ENCODE peak calls at places on chromosomes 11 and 22, in ten cellular contexts. One of them, this sample, is unnamed.

GRCh38 chr22:43057641-43058040 is 31.6 kb downstream of the TTLL1 start:
- DNase-seq in H9: no peak
- DNase-seq in psoas muscle: no peak
- DNase-seq in Peyer's patch: no peak
- DNase-seq in pancreas: peak
- DNase-seq in C1 segment of cervical spinal cord: no peak
- DNase-seq in activated T-cell treated with anti-CD3 and anti-CD28 coated beads for 1 hour: no peak
- DNase-seq in activated CD4-positive, alpha-beta T cell treated with anti-CD3 and anti-CD28 coated beads for 4 hours: no peak
- DNase-seq in neural crest cell: no peak
- DNase-seq in H7: no peak
- DNase-seq in this sample: no peak

GRCh38 chr22:25643232-25644000 is 78.9 kb downstream of the GRK3 start:
- DNase-seq in H9: no peak
- DNase-seq in psoas muscle: no peak
- DNase-seq in Peyer's patch: no peak
- DNase-seq in pancreas: no peak
- DNase-seq in C1 segment of cervical spinal cord: no peak
- DNase-seq in activated T-cell treated with anti-CD3 and anti-CD28 coated beads for 1 hour: no peak
- DNase-seq in activated CD4-positive, alpha-beta T cell treated with anti-CD3 and anti-CD28 coated beads for 4 hours: no peak
- DNase-seq in neural crest cell: no peak
- DNase-seq in H7: no peak
- DNase-seq in this sample: no peak

GRCh38 chr11:62401356-62401755 is 17.5 kb upstream of the SCGB1A1 start:
- DNase-seq in H9: no peak
- DNase-seq in psoas muscle: no peak
- DNase-seq in Peyer's patch: no peak
- DNase-seq in pancreas: no peak
- DNase-seq in C1 segment of cervical spinal cord: no peak
- DNase-seq in activated T-cell treated with anti-CD3 and anti-CD28 coated beads for 1 hour: no peak
- DNase-seq in activated CD4-positive, alpha-beta T cell treated with anti-CD3 and anti-CD28 coated beads for 4 hours: no peak
- DNase-seq in neural crest cell: no peak
- DNase-seq in H7: no peak
- DNase-seq in this sample: no peak

GRCh38 chr11:120205596-120206161 is 5.2 kb upstream of the OAF start:
- DNase-seq in H9: no peak
- DNase-seq in psoas muscle: no peak
- DNase-seq in Peyer's patch: no peak
- DNase-seq in pancreas: no peak
- DNase-seq in C1 segment of cervical spinal cord: no peak
- DNase-seq in activated T-cell treated with anti-CD3 and anti-CD28 coated beads for 1 hour: no peak
- DNase-seq in activated CD4-positive, alpha-beta T cell treated with anti-CD3 and anti-CD28 coated beads for 4 hours: no peak
- DNase-seq in neural crest cell: no peak
- DNase-seq in H7: no peak
- DNase-seq in this sample: no peak

GRCh38 chr11:1917523-1918435 is 1.7 kb upstream of the TNNT3 start:
- DNase-seq in H9: peak
- DNase-seq in psoas muscle: peak
- DNase-seq in Peyer's patch: peak
- DNase-seq in pancreas: no peak
- DNase-seq in C1 segment of cervical spinal cord: no peak
- DNase-seq in activated T-cell treated with anti-CD3 and anti-CD28 coated beads for 1 hour: no peak
- DNase-seq in activated CD4-positive, alpha-beta T cell treated with anti-CD3 and anti-CD28 coated beads for 4 hours: no peak
- DNase-seq in neural crest cell: no peak
- DNase-seq in H7: peak
- DNase-seq in this sample: no peak

GRCh38 chr22:42553475-42554361 is at the start of gene SERHL2:
- DNase-seq in H9: peak
- DNase-seq in psoas muscle: peak
- DNase-seq in Peyer's patch: peak
- DNase-seq in pancreas: peak
- DNase-seq in C1 segment of cervical spinal cord: peak
- DNase-seq in activated T-cell treated with anti-CD3 and anti-CD28 coated beads for 1 hour: peak
- DNase-seq in activated CD4-positive, alpha-beta T cell treated with anti-CD3 and anti-CD28 coated beads for 4 hours: peak
- DNase-seq in neural crest cell: peak
- DNase-seq in H7: peak
- DNase-seq in this sample: peak

GRCh38 chr11:64490562-64491216 is 100.3 kb upstream of the SLC22A12 start:
- DNase-seq in H9: no peak
- DNase-seq in psoas muscle: no peak
- DNase-seq in Peyer's patch: no peak
- DNase-seq in pancreas: no peak
- DNase-seq in C1 segment of cervical spinal cord: no peak
- DNase-seq in activated T-cell treated with anti-CD3 and anti-CD28 coated beads for 1 hour: no peak
- DNase-seq in activated CD4-positive, alpha-beta T cell treated with anti-CD3 and anti-CD28 coated beads for 4 hours: no peak
- DNase-seq in neural crest cell: no peak
- DNase-seq in H7: no peak
- DNase-seq in this sample: no peak

GRCh38 chr11:130609121-130610035 is 160.9 kb downstream of the ADAMTS15 start:
- DNase-seq in H9: peak
- DNase-seq in psoas muscle: peak
- DNase-seq in Peyer's patch: no peak
- DNase-seq in pancreas: peak
- DNase-seq in C1 segment of cervical spinal cord: no peak
- DNase-seq in activated T-cell treated with anti-CD3 and anti-CD28 coated beads for 1 hour: no peak
- DNase-seq in activated CD4-positive, alpha-beta T cell treated with anti-CD3 and anti-CD28 coated beads for 4 hours: no peak
- DNase-seq in neural crest cell: no peak
- DNase-seq in H7: peak
- DNase-seq in this sample: no peak

GRCh38 chr11:75463106-75463774 is 30.2 kb upstream of the KLHL35 start:
- DNase-seq in H9: no peak
- DNase-seq in psoas muscle: no peak
- DNase-seq in Peyer's patch: no peak
- DNase-seq in pancreas: no peak
- DNase-seq in C1 segment of cervical spinal cord: no peak
- DNase-seq in activated T-cell treated with anti-CD3 and anti-CD28 coated beads for 1 hour: no peak
- DNase-seq in activated CD4-positive, alpha-beta T cell treated with anti-CD3 and anti-CD28 coated beads for 4 hours: no peak
- DNase-seq in neural crest cell: no peak
- DNase-seq in H7: no peak
- DNase-seq in this sample: no peak

GRCh38 chr11:66035653-66036333 is 9.5 kb upstream of the CATSPER1 start:
- DNase-seq in H9: no peak
- DNase-seq in psoas muscle: no peak
- DNase-seq in Peyer's patch: no peak
- DNase-seq in pancreas: no peak
- DNase-seq in C1 segment of cervical spinal cord: no peak
- DNase-seq in activated T-cell treated with anti-CD3 and anti-CD28 coated beads for 1 hour: no peak
- DNase-seq in activated CD4-positive, alpha-beta T cell treated with anti-CD3 and anti-CD28 coated beads for 4 hours: no peak
- DNase-seq in neural crest cell: no peak
- DNase-seq in H7: peak
- DNase-seq in this sample: no peak

GRCh38 chr11:2768471-2769408 is 68.9 kb upstream of the KCNQ1OT1 start:
- DNase-seq in H9: no peak
- DNase-seq in psoas muscle: no peak
- DNase-seq in Peyer's patch: peak
- DNase-seq in pancreas: peak
- DNase-seq in C1 segment of cervical spinal cord: no peak
- DNase-seq in activated T-cell treated with anti-CD3 and anti-CD28 coated beads for 1 hour: no peak
- DNase-seq in activated CD4-positive, alpha-beta T cell treated with anti-CD3 and anti-CD28 coated beads for 4 hours: no peak
- DNase-seq in neural crest cell: no peak
- DNase-seq in H7: no peak
- DNase-seq in this sample: no peak

GRCh38 chr11:59040607-59041006 is 45.5 kb upstream of the GLYATL1B start:
- DNase-seq in H9: no peak
- DNase-seq in psoas muscle: no peak
- DNase-seq in Peyer's patch: no peak
- DNase-seq in pancreas: no peak
- DNase-seq in C1 segment of cervical spinal cord: no peak
- DNase-seq in activated T-cell treated with anti-CD3 and anti-CD28 coated beads for 1 hour: no peak
- DNase-seq in activated CD4-positive, alpha-beta T cell treated with anti-CD3 and anti-CD28 coated beads for 4 hours: no peak
- DNase-seq in neural crest cell: no peak
- DNase-seq in H7: no peak
- DNase-seq in this sample: no peak

GRCh38 chr11:121482231-121483129 is 29.7 kb upstream of the SORL1-AS1 start:
- DNase-seq in H9: no peak
- DNase-seq in psoas muscle: no peak
- DNase-seq in Peyer's patch: no peak
- DNase-seq in pancreas: no peak
- DNase-seq in C1 segment of cervical spinal cord: peak
- DNase-seq in activated T-cell treated with anti-CD3 and anti-CD28 coated beads for 1 hour: peak
- DNase-seq in activated CD4-positive, alpha-beta T cell treated with anti-CD3 and anti-CD28 coated beads for 4 hours: peak
- DNase-seq in neural crest cell: no peak
- DNase-seq in H7: no peak
- DNase-seq in this sample: peak

GRCh38 chr22:46703166-46703995 is 34.7 kb downstream of the CERK start:
- DNase-seq in H9: no peak
- DNase-seq in psoas muscle: no peak
- DNase-seq in Peyer's patch: no peak
- DNase-seq in pancreas: no peak
- DNase-seq in C1 segment of cervical spinal cord: no peak
- DNase-seq in activated T-cell treated with anti-CD3 and anti-CD28 coated beads for 1 hour: no peak
- DNase-seq in activated CD4-positive, alpha-beta T cell treated with anti-CD3 and anti-CD28 coated beads for 4 hours: no peak
- DNase-seq in neural crest cell: no peak
- DNase-seq in H7: peak
- DNase-seq in this sample: no peak

GRCh38 chr11:77636738-77637344 is 753 bp downstream of the CLNS1A start:
- DNase-seq in H9: no peak
- DNase-seq in psoas muscle: no peak
- DNase-seq in Peyer's patch: no peak
- DNase-seq in pancreas: no peak
- DNase-seq in C1 segment of cervical spinal cord: no peak
- DNase-seq in activated T-cell treated with anti-CD3 and anti-CD28 coated beads for 1 hour: no peak
- DNase-seq in activated CD4-positive, alpha-beta T cell treated with anti-CD3 and anti-CD28 coated beads for 4 hours: no peak
- DNase-seq in neural crest cell: no peak
- DNase-seq in H7: peak
- DNase-seq in this sample: no peak

GRCh38 chr22:46033256-46034200 is 56.6 kb upstream of the WNT7B start:
- DNase-seq in H9: no peak
- DNase-seq in psoas muscle: no peak
- DNase-seq in Peyer's patch: no peak
- DNase-seq in pancreas: peak
- DNase-seq in C1 segment of cervical spinal cord: no peak
- DNase-seq in activated T-cell treated with anti-CD3 and anti-CD28 coated beads for 1 hour: no peak
- DNase-seq in activated CD4-positive, alpha-beta T cell treated with anti-CD3 and anti-CD28 coated beads for 4 hours: no peak
- DNase-seq in neural crest cell: no peak
- DNase-seq in H7: peak
- DNase-seq in this sample: no peak

GRCh38 chr11:121595717-121596156 is 143.0 kb upstream of the SORL1-AS1 start:
- DNase-seq in H9: no peak
- DNase-seq in psoas muscle: no peak
- DNase-seq in Peyer's patch: no peak
- DNase-seq in pancreas: no peak
- DNase-seq in C1 segment of cervical spinal cord: no peak
- DNase-seq in activated T-cell treated with anti-CD3 and anti-CD28 coated beads for 1 hour: no peak
- DNase-seq in activated CD4-positive, alpha-beta T cell treated with anti-CD3 and anti-CD28 coated beads for 4 hours: no peak
- DNase-seq in neural crest cell: no peak
- DNase-seq in H7: no peak
- DNase-seq in this sample: no peak

GRCh38 chr11:75311858-75312288 is 39.6 kb downstream of the ARRB1 start:
- DNase-seq in H9: no peak
- DNase-seq in psoas muscle: peak
- DNase-seq in Peyer's patch: peak
- DNase-seq in pancreas: no peak
- DNase-seq in C1 segment of cervical spinal cord: peak
- DNase-seq in activated T-cell treated with anti-CD3 and anti-CD28 coated beads for 1 hour: no peak
- DNase-seq in activated CD4-positive, alpha-beta T cell treated with anti-CD3 and anti-CD28 coated beads for 4 hours: no peak
- DNase-seq in neural crest cell: no peak
- DNase-seq in H7: peak
- DNase-seq in this sample: no peak

GRCh38 chr22:49600452-49600847 is 227.2 kb downstream of the BRD1 start:
- DNase-seq in H9: no peak
- DNase-seq in psoas muscle: peak
- DNase-seq in Peyer's patch: peak
- DNase-seq in pancreas: no peak
- DNase-seq in C1 segment of cervical spinal cord: no peak
- DNase-seq in activated T-cell treated with anti-CD3 and anti-CD28 coated beads for 1 hour: no peak
- DNase-seq in activated CD4-positive, alpha-beta T cell treated with anti-CD3 and anti-CD28 coated beads for 4 hours: no peak
- DNase-seq in neural crest cell: no peak
- DNase-seq in H7: peak
- DNase-seq in this sample: no peak

GRCh38 chr11:34250732-34251639 is 106.8 kb downstream of the ABTB2 start:
- DNase-seq in H9: peak
- DNase-seq in psoas muscle: peak
- DNase-seq in Peyer's patch: peak
- DNase-seq in pancreas: no peak
- DNase-seq in C1 segment of cervical spinal cord: no peak
- DNase-seq in activated T-cell treated with anti-CD3 and anti-CD28 coated beads for 1 hour: peak
- DNase-seq in activated CD4-positive, alpha-beta T cell treated with anti-CD3 and anti-CD28 coated beads for 4 hours: peak
- DNase-seq in neural crest cell: peak
- DNase-seq in H7: peak
- DNase-seq in this sample: peak

GRCh38 chr11:32947985-32948384 is 55.4 kb downstream of the QSER1 start:
- DNase-seq in H9: no peak
- DNase-seq in psoas muscle: no peak
- DNase-seq in Peyer's patch: no peak
- DNase-seq in pancreas: no peak
- DNase-seq in C1 segment of cervical spinal cord: no peak
- DNase-seq in activated T-cell treated with anti-CD3 and anti-CD28 coated beads for 1 hour: no peak
- DNase-seq in activated CD4-positive, alpha-beta T cell treated with anti-CD3 and anti-CD28 coated beads for 4 hours: no peak
- DNase-seq in neural crest cell: no peak
- DNase-seq in H7: no peak
- DNase-seq in this sample: no peak